ENCODE peak calls at places on chromosomes 1 and 21, in four cellular contexts. L, H, M and R are unnamed samples. For H3K9me3, the result is how much of the 10 kb centered on the place peaks cover.

GRCh38 chr21:44568667-44569556 is 4.6 kb upstream of the KRTAP10-4 start:
- DNase-seq in L (no peak), M (no peak), H (no peak), R (peak)

GRCh38 chr1:16088996-16089395 is 15.5 kb upstream of the FAM131C start:
- DNase-seq in L (no peak), M (no peak), H (no peak), R (no peak)

GRCh38 chr1:6688001-6688400 is 13.6 kb downstream of the DNAJC11 start:
- DNase-seq in L (no peak), H (no peak), M (no peak), R (no peak)

GRCh38 chr1:119081267-119081666 is 59.2 kb downstream of the WARS2 start:
- DNase-seq in M (no peak), H (no peak), L (no peak), R (no peak)

GRCh38 chr1:18989956-18990355 is 33.5 kb upstream of the IFFO2 start:
- DNase-seq in L (peak), M (no peak), H (no peak), R (no peak)

GRCh38 chr21:17279663-17280062 is 233.2 kb upstream of the CXADR start:
- DNase-seq in L (no peak), H (no peak), M (no peak), R (no peak)

GRCh38 chr1:44585315-44585920 is 88.9 kb downstream of the TMEM53 start:
- DNase-seq in H (no peak), M (no peak), L (no peak), R (no peak)

GRCh38 chr1:76939817-76940216 is 72.5 kb downstream of the ST6GALNAC5 start:
- DNase-seq in L (no peak), M (no peak), H (no peak), R (no peak)

GRCh38 chr1:241167121-241167619 is 189.8 kb downstream of the RGS7 start:
- DNase-seq in H (peak), M (no peak), L (no peak), R (peak)

GRCh38 chr1:15080328-15081033 is 73.1 kb upstream of the TMEM51 start:
- DNase-seq in H (no peak), M (no peak), L (no peak), R (no peak)

GRCh38 chr21:8989883-8990325 is 1531.5 kb upstream of the TPTE start:
- DNase-seq in L (no peak), M (no peak), H (peak), R (no peak)

GRCh38 chr1:6521502-6521901 is 30.0 kb upstream of the PLEKHG5 start:
- DNase-seq in H (no peak), M (no peak), L (no peak), R (no peak)

GRCh38 chr1:247407180-247407616 is 8.8 kb upstream of the NLRP3 start:
- DNase-seq in M (peak), L (no peak), H (no peak), R (no peak)

GRCh38 chr1:229271448-229272120 is 673 bp downstream of the RAB4A start:
- DNase-seq in H (peak), L (no peak), M (peak), R (peak)

GRCh38 chr1:45769261-45769932 is 18.9 kb upstream of the IPP start:
- DNase-seq in M (no peak), H (no peak), L (no peak), R (no peak)

GRCh38 chr1:155000475-155000724 is 2.2 kb upstream of the ZBTB7B start:
- DNase-seq in M (peak), H (no peak), L (peak), R (no peak)

GRCh38 chr1:219928791-219929118 is 398 bp upstream of the SLC30A10 start:
- DNase-seq in H (no peak), L (no peak), M (no peak), R (peak)

GRCh38 chr1:22450421-22451021 is 1.1 kb upstream of the ZBTB40 start:
- DNase-seq in L (no peak), M (no peak), H (no peak), R (no peak)

GRCh38 chr1:55974714-55975441 is 604.5 kb downstream of the PLPP3 start:
- DNase-seq in H (peak), M (no peak), L (no peak), R (no peak)

GRCh38 chr1:229027622-229028182 is 243.2 kb upstream of the RAB4A start:
- DNase-seq in L (no peak), M (peak), H (no peak), R (no peak)

GRCh38 chr21:37453350-37453749 is 86.8 kb downstream of the DYRK1A start:
- DNase-seq in M (no peak), H (no peak), L (no peak), R (no peak)

GRCh38 chr1:16241116-16241763 is 4.3 kb upstream of the CPLANE2 start:
- DNase-seq in M (peak), L (no peak), H (no peak), R (no peak)

GRCh38 chr1:31831397-31832378 is 15.9 kb upstream of the SPOCD1 start:
- DNase-seq in M (no peak), L (peak), H (no peak), R (no peak)

GRCh38 chr1:88890790-88891317 is 513 bp downstream of the GTF2B start:
- DNase-seq in L (no peak), H (no peak), M (peak), R (no peak)

GRCh38 chr1:55192093-55192492 is 23.1 kb downstream of the USP24 start:
- DNase-seq in M (no peak), H (no peak), L (no peak), R (no peak)

GRCh38 chr1:48025076-48025475 is 27.9 kb upstream of the TRABD2B start:
- DNase-seq in M (no peak), L (no peak), H (no peak), R (no peak)

GRCh38 chr1:226646870-226647449 is 92.1 kb downstream of the ITPKB start:
- DNase-seq in L (no peak), H (no peak), M (no peak), R (no peak)

GRCh38 chr21:15430577-15430976 is 299.2 kb upstream of the USP25 start:
- DNase-seq in L (no peak), M (no peak), H (no peak), R (no peak)

GRCh38 chr1:66176012-66176715 is 357.8 kb upstream of the SGIP1 start:
- DNase-seq in L (no peak), M (no peak), H (peak), R (no peak)

GRCh38 chr1:53754484-53755312 is 15.7 kb upstream of the GLIS1 start:
- DNase-seq in M (peak), H (peak), L (no peak), R (no peak)

GRCh38 chr1:233432916-233433315 is 105.4 kb downstream of the MAP3K21 start:
- DNase-seq in L (no peak), M (no peak), H (no peak), R (no peak)

GRCh38 chr1:210477328-210477924 is 148.7 kb downstream of the HHAT start:
- DNase-seq in M (no peak), H (peak), L (no peak), R (no peak)

GRCh38 chr1:208176654-208177053 is 67.5 kb downstream of the PLXNA2 start:
- DNase-seq in H (no peak), M (no peak), L (no peak), R (no peak)

GRCh38 chr1:55848906-55849305 is 633.7 kb upstream of the USP24 start:
- DNase-seq in L (no peak), H (peak), M (no peak), R (no peak)

DNA sequence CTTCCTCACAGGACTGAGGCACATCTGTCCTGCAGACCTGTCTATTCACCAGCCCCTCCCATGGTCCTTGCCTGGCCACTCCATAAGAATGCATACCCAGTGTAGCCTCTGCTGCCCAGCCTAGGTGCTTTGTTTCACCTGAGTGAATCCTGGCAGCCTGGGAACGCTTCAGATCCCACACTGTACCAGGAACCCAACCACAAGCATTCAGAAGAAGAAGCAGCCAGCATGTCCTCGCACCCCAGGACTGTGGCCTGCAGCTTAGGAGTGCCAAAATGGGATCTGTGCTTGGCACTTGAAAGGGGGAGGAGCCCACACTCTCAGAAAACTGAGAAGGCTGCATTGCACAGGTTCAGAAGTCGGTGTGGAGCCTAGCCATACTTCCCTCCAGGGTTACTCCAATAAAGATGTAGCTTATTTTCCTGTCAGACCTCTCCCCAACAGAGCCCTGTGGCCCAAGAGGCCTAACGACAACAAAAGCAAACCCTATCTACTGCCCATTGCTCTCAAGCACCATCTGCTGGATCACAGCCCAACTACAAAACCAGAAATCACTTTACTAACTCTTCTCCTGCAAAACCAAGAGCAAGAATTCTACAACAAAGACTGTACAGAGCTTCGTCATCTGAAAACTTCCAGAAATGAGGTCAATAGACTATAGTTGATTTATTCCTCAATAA is 923.1 kb upstream of the NEGR1 start:
- DNase-seq in M (no peak), H (no peak), L (no peak), R (no peak)
- H3K9me3 ChIP-seq in M (under half), H (under half), L (under half), R (under half)

DNA sequence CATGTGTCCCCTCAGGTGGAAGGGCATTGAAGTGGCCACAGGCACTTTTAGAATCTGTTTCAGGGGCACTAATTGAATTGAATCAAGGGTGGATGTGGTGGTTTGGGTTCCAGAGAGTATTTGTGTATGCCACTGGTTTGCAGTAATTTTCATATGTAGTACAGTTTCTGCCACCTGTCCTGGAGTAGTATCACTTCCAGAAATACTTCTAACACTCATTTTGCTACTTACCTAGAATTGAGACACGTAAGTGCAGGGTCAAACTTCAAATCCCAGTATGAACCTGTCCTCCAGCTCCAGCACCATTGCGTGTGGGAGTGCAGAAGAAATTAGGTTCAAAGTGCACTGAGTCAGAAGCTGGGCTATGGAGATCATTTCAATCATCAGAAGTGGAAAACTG is 26.8 kb downstream of the RSPH1 start:
- DNase-seq in L (no peak), H (no peak), M (peak), R (no peak)
- TF ChIP-seq EP300 in L (no peak), H (no peak), M (no peak), R (no peak)

DNA sequence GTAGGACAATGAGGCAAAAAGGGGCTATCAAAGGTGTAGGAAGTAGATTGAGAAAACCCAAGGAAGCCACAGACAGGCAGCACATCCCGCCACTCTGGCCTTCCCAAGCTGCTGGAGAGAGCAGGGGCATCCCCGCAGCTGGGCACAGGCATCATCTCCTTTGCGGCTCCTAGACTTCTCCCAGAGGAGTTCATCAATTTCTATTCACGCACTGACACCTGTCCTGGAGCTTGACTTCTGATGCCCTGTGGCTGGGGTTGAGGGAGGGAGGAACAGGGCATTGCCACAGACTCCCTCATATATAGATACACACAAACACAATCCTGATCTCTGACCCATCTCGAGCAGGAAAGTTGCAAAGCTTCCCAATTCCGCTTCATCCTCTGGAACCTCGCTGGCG is 1.9 kb upstream of the TFAP2E start:
- DNase-seq in M (no peak), H (no peak), L (peak), R (no peak)
- H3K9me3 ChIP-seq in M (under half), H (under half), L (under half), R (under half)

DNA sequence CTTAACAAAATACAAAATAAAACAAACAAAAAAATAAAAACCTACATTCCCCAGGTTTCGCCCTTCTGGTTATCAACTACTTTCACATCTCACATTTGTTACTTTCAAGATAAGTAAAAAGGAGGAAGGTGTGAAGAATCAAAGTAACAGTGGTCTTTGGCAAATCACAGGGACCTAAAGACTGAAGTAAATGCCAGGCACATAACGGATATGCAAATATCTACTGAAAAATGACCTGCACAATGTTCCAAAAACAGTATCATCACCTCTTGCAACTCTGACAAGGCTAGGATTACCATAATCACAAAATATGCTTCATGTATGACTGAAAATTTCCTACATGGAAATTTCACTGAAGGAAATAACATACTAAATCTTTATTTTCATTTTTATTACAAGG is 29.3 kb downstream of the COP1 start:
- DNase-seq in H (no peak), L (no peak), M (no peak), R (no peak)
- TF ChIP-seq EP300 in H (no peak), L (no peak), M (no peak), R (no peak)

DNA sequence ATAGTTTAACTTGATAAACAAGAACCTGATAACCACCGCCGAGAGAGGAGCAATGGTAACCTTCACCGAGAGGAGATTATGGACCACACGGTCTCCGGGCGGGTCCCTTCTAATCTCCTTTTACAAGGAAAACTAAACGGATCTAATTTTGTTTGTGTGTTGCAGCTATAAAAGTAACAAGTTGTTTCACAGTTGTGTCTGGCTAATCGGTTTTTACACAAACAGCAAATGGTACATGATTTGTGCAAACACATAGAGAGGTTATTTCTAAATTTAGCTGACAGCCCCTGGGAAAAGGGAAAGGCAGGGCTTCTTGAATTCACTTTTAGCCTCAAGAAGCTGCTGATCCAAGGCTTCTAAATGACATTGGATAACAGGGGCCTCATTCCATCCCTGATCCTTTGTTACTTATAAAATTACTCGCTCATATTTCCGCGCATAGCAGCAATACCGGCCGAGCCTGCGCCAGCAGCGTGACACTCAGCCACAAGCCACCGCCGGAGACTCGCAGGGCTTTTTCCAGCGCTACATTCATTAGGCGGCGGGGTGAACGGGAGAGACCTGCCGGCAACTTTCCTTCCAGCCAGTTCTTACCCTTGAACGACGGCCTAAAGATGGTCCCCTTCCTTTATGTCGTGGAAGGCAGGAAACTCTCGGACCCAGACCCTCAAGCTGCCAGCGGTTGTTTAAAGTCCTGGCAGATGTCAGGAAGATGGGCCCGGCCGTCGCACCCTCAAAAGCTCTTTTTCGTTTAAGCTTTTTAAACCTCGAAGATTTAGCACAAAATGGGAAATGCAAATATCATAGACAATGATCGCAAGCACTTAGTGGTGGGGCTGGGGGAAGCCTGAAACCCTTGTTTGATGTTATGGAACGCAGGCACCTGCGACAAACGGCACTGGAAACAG is 4.4 kb downstream of the FOXD3 start:
- DNase-seq in H (no peak), L (no peak), M (no peak), R (no peak)
- H3K9me3 ChIP-seq in H (under half), L (under half), M (under half), R (under half)

DNA sequence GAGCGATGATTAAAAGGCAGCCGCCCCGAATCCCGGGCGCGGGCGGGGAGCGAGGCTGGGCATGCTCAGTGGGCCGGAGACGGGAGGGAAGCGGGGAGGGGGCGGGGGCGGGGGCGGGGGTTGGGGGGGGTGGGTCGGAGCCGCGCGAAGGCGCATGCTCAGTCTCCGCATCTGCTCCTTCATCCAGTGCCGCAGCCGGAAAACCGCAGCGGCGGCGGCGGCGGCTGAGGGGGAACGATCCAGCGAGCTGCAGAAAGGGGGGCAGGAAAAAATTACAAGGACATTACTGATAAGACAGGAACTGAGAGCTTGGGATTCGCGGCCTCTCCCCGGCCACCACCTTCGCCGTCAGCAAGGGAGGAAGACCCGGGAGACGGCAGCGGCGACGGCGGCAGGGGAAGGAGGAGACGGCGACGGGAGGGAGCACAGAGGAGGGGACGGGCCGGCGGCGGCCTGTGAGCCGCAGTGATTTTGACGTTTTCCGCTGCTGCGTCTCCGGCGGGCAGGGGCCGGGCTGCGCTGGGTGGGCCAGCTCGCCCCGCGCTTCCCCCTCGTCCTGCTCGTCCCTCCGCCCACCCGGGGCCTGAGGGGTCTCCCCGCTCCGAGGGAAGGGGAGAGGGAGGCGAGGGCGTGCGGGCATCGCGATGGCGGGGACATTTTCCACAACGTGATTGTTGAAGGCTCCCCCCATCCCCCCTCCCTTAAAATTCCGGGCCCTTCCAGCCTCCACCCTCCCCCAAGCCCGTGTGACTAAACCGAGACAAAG is at the start of gene CAMSAP2:
- DNase-seq in M (peak), L (peak), H (peak), R (peak)
- TF ChIP-seq EP300 in M (no peak), L (no peak), H (no peak), R (no peak)

GRCh38 chr21:29987762-29988161 is 48.0 kb upstream of the GRIK1 start:
- DNase-seq in H (no peak), M (no peak), L (no peak), R (no peak)

GRCh38 chr21:29985866-29986265 is 46.1 kb upstream of the GRIK1 start:
- DNase-seq in M (no peak), L (no peak), H (no peak), R (no peak)

GRCh38 chr21:29989634-29990234 is 49.9 kb upstream of the GRIK1 start:
- DNase-seq in H (no peak), L (no peak), M (no peak), R (no peak)

DNA sequence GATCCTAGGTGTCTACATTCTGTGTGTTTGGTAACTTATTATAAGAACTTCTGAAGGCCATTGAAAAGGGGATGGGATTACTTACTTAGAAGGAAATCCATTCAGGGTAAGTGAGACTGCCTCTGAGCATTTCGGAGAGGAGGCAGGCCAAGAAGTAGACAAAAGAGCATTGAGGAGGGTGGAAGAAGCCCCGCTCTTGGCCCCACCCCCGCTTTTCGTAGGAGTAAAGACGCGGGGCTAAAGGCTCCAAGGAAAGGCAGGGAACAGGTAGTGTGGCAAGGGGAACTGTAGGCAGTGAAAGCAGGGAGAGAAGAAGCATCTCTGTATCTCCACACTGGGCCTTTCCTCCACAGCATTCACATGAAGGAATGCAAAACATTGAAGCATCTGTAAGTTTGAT is 51.8 kb upstream of the GRIK1 start:
- DNase-seq in H (no peak), L (no peak), M (no peak), R (no peak)
- H3K9me3 ChIP-seq in H (under half), L (under half), M (under half), R (under half)